ENCODE peak calls at places on chromosomes 1 and 21, in six cellular contexts. N is tibial nerve, Q is right lobe of liver, M is lower lobe of right lung, B is mucosa of descending colon, D is cardiac muscle cell. I is an unnamed sample. For H3K4me1, the result is how much of the 10 kb centered on the place peaks cover.

GRCh38 chr1:6100801-6101783 is 55.4 kb downstream of the KCNAB2 start:
- DNase-seq in M (peak), B (no peak), Q (peak), N (no peak), D (no peak), I (peak)

GRCh38 chr1:20402585-20403422 is 83.2 kb downstream of the CAMK2N1 start:
- DNase-seq in M (no peak), D (peak), N (no peak), Q (no peak), B (no peak), I (no peak)

GRCh38 chr1:214603819-214604252 is 841 bp downstream of the CENPF start:
- DNase-seq in B (no peak), D (no peak), M (no peak), N (no peak), Q (no peak), I (peak)

GRCh38 chr21:32524010-32524719 is 61.2 kb downstream of the TCP10L start:
- DNase-seq in N (no peak), Q (peak), M (no peak), B (no peak), D (peak), I (peak)

GRCh38 chr1:53369761-53370160 is 41.9 kb upstream of the LRP8 start:
- DNase-seq in Q (no peak), M (no peak), D (no peak), B (no peak), N (no peak), I (no peak)

GRCh38 chr1:167566766-167567165 is 13.2 kb upstream of the CREG1 start:
- DNase-seq in M (no peak), D (no peak), N (no peak), Q (no peak), B (no peak), I (no peak)

GRCh38 chr1:245444181-245444580 is 289.4 kb downstream of the KIF26B start:
- DNase-seq in B (no peak), D (no peak), N (no peak), M (no peak), Q (no peak), I (no peak)

GRCh38 chr1:26280333-26281042 is 602 bp downstream of the SH3BGRL3 start:
- DNase-seq in Q (no peak), M (no peak), B (peak), D (no peak), N (no peak), I (no peak)

GRCh38 chr1:26350701-26351590 is 3.0 kb downstream of the CRYBG2 start:
- DNase-seq in Q (peak), D (peak), N (no peak), M (no peak), B (peak), I (peak)

GRCh38 chr1:248755505-248755904 is at the start of gene LYPD8:
- DNase-seq in D (no peak), N (no peak), M (no peak), B (peak), Q (no peak), I (no peak)

GRCh38 chr1:203695116-203695515 is 68.5 kb downstream of the ATP2B4 start:
- DNase-seq in N (no peak), Q (no peak), D (no peak), B (no peak), M (no peak), I (no peak)

GRCh38 chr1:42913426-42914091 is 45.1 kb downstream of the SLC2A1 start:
- DNase-seq in M (no peak), N (peak), B (peak), Q (no peak), D (peak), I (peak)

DNA sequence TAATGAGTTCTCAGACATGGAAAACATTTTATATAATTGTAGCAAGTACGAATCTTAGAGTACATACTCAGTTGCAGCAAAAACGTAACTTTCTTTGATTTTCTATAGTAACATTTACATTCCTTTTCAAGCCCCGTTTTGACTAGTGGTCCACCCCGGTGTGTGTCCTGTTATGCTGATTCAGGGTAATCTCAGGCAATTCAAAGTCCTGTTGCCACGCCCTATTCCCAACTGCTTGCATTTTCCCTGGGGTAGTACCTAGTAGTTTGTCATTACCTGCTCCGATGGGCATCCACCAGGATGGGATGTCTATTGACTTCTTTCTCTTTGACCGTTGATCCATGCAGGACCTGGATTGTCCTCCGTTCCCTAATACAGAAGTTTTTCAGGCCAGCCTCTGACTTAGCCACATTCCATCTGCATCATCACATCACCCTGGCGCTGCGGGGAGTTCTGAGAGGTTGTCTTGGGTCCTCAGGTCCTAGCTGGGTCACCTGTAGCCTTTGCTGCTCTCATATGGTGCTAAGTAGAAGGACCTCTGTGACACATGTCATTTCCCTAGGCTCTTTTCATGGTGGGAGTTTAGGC is 15.0 kb upstream of the FCAMR start:
- DNase-seq in N (no peak), M (no peak), Q (no peak), B (no peak), D (no peak), I (peak)
- H3K4me1 ChIP-seq in N (under half), M (under half), Q (under half), B (under half), D (under half), I (under half)

GRCh38 chr1:24748191-24749121 is 3.2 kb downstream of the CLIC4 start:
- DNase-seq in M (no peak), D (no peak), N (no peak), B (no peak), Q (no peak), I (no peak)
- H3K4me1 ChIP-seq in M (half or more), D (under half), N (under half), B (under half), Q (under half), I (under half)

DNA sequence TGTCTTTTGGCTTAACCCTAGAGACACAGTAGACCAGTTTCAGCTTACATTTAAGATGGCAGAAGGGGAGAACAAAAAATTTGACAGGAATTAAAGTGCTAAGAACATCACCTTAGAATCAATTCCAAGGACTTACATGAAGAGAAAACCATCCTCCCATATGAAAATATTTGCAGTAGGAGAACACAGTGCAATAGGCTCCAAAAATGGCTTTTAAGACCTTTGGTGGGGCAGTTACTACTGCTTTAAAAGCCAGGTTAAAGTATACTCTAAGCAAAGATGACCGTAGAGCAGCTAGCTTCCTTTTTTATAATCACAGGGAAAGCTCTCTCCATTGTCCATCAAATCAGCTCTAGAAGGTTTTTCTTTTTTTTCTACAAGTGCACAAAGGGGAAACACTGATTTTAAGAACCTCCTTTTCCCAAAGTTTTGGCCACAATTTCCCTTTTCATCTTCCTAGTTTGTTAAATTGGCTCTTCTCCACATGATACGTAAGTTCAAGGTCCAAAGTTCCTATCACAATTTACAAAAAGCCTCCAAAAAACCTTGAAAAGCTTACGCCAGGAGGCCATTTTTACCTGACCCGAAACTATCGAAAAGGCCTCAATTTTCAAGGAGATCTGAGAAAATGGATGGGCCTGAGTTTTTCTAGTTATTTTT is 3.3 kb downstream of the TXNIP start:
- DNase-seq in N (no peak), B (no peak), D (no peak), M (no peak), Q (no peak), I (no peak)
- H3K4me1 ChIP-seq in N (under half), B (under half), D (under half), M (under half), Q (under half), I (under half)

DNA sequence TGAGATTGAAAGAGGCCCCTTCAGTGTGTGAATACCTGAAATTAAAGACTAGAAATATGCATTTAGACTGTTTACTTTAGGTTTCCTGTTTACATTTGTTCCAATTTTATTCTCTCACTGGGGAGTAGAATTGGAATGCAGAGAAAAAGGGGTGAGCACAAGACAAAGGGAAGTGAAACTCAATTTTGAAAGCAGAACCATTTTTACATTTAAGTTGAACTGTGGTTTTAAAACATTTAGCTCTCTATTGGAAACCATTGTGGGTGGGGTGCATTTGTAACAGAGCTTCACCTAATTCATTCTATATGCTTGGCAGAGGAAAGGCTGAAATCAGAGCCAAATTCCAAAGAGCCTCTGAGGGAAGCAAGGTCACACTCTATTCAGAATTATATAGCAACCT is 235.3 kb upstream of the C1orf105 start:
- DNase-seq in N (no peak), D (no peak), B (no peak), Q (no peak), M (no peak), I (no peak)
- H3K4me1 ChIP-seq in N (under half), D (under half), B (under half), Q (under half), M (under half), I (under half)

DNA sequence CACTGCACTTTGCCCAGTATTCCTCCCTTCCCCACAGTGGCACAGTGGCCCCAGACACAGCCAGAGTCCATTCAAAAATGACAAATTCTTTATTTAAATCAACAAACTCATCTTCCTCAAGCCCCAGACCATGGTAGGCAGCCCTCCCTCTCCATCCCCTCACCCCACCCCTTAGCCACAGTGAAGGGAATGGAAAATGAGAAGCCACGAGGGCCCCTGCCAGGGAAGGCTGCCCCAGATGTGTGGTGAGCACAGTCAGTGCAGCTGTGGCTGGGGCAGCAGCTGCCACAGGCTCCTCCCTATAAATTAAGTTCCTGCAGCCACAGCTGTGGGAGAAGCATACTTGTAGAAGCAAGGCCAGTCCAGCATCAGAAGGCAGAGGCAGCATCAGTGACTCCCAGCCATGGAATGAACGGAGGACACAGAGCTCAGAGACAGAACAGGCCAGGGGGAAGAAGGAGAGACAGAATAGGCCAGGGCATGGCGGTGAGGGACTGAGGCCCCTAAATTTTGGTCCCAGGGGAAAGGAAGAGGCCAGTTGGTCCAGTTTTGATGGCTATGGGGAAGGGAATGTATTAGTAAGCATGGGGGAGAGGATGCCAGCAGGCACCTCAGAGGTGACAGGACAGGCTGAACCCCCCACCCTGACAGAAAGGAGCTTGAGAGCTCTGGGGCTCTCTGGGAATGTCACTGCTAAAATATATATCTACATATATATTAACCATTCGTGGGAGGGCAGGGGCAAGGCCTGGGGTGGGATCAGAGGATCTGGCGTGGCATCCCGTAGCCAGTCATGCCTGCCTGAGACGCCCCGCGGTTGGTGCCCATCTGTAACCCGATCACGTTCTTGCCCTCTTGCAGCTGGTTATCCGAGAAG is 7.0 kb downstream of the TAGLN2 start:
- DNase-seq in N (no peak), D (no peak), M (no peak), Q (peak), B (no peak), I (no peak)
- H3K4me1 ChIP-seq in N (under half), D (under half), M (half or more), Q (under half), B (half or more), I (under half)

GRCh38 chr1:66339944-66340343 is 194.0 kb upstream of the SGIP1 start:
- DNase-seq in M (no peak), B (no peak), N (no peak), D (peak), Q (no peak), I (no peak)

GRCh38 chr1:66342707-66343106 is 191.2 kb upstream of the SGIP1 start:
- DNase-seq in N (no peak), M (no peak), Q (no peak), B (no peak), D (no peak), I (no peak)

GRCh38 chr1:66343569-66344325 is 190.2 kb upstream of the SGIP1 start:
- DNase-seq in Q (no peak), D (no peak), M (no peak), N (no peak), B (no peak), I (no peak)

GRCh38 chr1:66337249-66337648 is 196.7 kb upstream of the SGIP1 start:
- DNase-seq in B (no peak), N (no peak), M (no peak), D (no peak), Q (no peak), I (no peak)

DNA sequence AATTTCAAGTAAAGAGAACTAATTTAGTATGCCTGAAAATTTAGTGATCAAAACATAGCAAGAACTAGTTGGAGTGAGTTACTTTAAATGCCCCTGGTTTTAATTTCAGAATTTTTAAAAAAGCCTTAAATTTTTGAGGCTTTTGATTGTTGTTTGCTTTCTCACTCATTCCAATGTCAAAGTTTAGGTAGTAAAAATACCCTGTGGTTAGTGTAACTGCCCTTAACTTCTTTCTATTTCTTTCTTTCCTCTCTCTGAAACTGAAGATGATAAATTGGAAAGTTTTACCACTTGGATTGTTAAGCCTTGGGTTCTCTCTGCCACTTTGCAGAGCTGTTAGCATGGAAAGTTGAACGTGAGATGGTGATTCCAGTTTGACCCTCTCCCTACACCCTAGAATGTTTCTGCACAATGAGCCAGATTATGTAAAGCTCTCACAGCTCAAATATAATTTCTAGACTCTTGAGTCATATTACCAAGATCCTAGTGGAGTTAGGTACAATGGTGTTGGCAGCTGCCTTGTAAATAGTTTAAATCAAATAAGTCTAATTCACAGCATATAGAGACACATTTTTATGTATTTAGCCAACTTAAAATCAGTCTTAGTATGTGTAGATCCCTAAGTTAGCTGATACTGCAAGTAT is 192.4 kb upstream of the SGIP1 start:
- DNase-seq in M (no peak), Q (no peak), D (no peak), N (no peak), B (no peak), I (no peak)
- H3K4me1 ChIP-seq in M (half or more), Q (under half), D (under half), N (under half), B (under half), I (under half)